ENCODE peak calls at places on chromosome X, in ten cellular contexts. One of them, this sample, is unnamed.
A peak's percentile ranks its signal among the peaks of the same experiment; 100 is the strongest.

GRCh38 chrX:129540725-129541184 is 696 bp downstream of the OCRL start:
- DNase-seq in pancreas: no peak
- DNase-seq in dorsolateral prefrontal cortex: peak; percentile 10
- DNase-seq in mucosa of descending colon: peak; percentile 60
- DNase-seq in ascending aorta: no peak
- DNase-seq in foreskin fibroblast: peak; percentile 16
- DNase-seq in kidney epithelial cell: no peak
- DNase-seq in GM12864: no peak
- DNase-seq in OCI-LY7: peak; percentile 12
- DNase-seq in lower lobe of right lung: peak; percentile 39
- DNase-seq in this sample: no peak

GRCh38 chrX:47643926-47644325 is 6.4 kb downstream of the ELK1 start:
- DNase-seq in mucosa of descending colon: no peak
- DNase-seq in dorsolateral prefrontal cortex: no peak
- DNase-seq in kidney epithelial cell: no peak
- DNase-seq in lower lobe of right lung: no peak
- DNase-seq in ascending aorta: no peak
- DNase-seq in GM12864: no peak
- DNase-seq in OCI-LY7: no peak
- DNase-seq in pancreas: no peak
- DNase-seq in foreskin fibroblast: peak; percentile 51
- DNase-seq in this sample: no peak

GRCh38 chrX:100413231-100413630 is 3.2 kb upstream of the PCDH19 start:
- DNase-seq in foreskin fibroblast: peak; percentile 64
- DNase-seq in OCI-LY7: peak; percentile 38
- DNase-seq in lower lobe of right lung: no peak
- DNase-seq in GM12864: peak; percentile 2
- DNase-seq in kidney epithelial cell: no peak
- DNase-seq in pancreas: peak; percentile 38
- DNase-seq in ascending aorta: no peak
- DNase-seq in dorsolateral prefrontal cortex: no peak
- DNase-seq in mucosa of descending colon: no peak
- DNase-seq in this sample: peak; percentile 5

GRCh38 chrX:122880952-122881351 is 303.1 kb upstream of the GRIA3 start:
- DNase-seq in foreskin fibroblast: no peak
- DNase-seq in OCI-LY7: no peak
- DNase-seq in lower lobe of right lung: no peak
- DNase-seq in pancreas: no peak
- DNase-seq in mucosa of descending colon: no peak
- DNase-seq in ascending aorta: no peak
- DNase-seq in dorsolateral prefrontal cortex: no peak
- DNase-seq in kidney epithelial cell: no peak
- DNase-seq in GM12864: no peak
- DNase-seq in this sample: no peak

GRCh38 chrX:5113128-5113527 is 1115.5 kb downstream of the NLGN4X start:
- DNase-seq in GM12864: no peak
- DNase-seq in dorsolateral prefrontal cortex: no peak
- DNase-seq in ascending aorta: no peak
- DNase-seq in mucosa of descending colon: no peak
- DNase-seq in OCI-LY7: peak; percentile 52
- DNase-seq in foreskin fibroblast: peak; percentile 6
- DNase-seq in lower lobe of right lung: no peak
- DNase-seq in kidney epithelial cell: no peak
- DNase-seq in pancreas: no peak
- DNase-seq in this sample: peak; percentile 2

GRCh38 chrX:146602246-146602645 is 207.3 kb upstream of the CXorf51B start:
- DNase-seq in lower lobe of right lung: no peak
- DNase-seq in dorsolateral prefrontal cortex: no peak
- DNase-seq in pancreas: no peak
- DNase-seq in kidney epithelial cell: no peak
- DNase-seq in mucosa of descending colon: no peak
- DNase-seq in GM12864: no peak
- DNase-seq in OCI-LY7: no peak
- DNase-seq in foreskin fibroblast: no peak
- DNase-seq in ascending aorta: no peak
- DNase-seq in this sample: no peak

GRCh38 chrX:108134724-108135123 is 43.1 kb downstream of the ATG4A start:
- DNase-seq in OCI-LY7: no peak
- DNase-seq in ascending aorta: no peak
- DNase-seq in mucosa of descending colon: no peak
- DNase-seq in kidney epithelial cell: no peak
- DNase-seq in lower lobe of right lung: no peak
- DNase-seq in pancreas: no peak
- DNase-seq in foreskin fibroblast: no peak
- DNase-seq in dorsolateral prefrontal cortex: no peak
- DNase-seq in GM12864: no peak
- DNase-seq in this sample: no peak

GRCh38 chrX:153349952-153350351 is 16.0 kb downstream of the ZNF275 start:
- DNase-seq in pancreas: no peak
- DNase-seq in dorsolateral prefrontal cortex: no peak
- DNase-seq in lower lobe of right lung: no peak
- DNase-seq in foreskin fibroblast: no peak
- DNase-seq in mucosa of descending colon: no peak
- DNase-seq in GM12864: no peak
- DNase-seq in ascending aorta: no peak
- DNase-seq in kidney epithelial cell: no peak
- DNase-seq in OCI-LY7: no peak
- DNase-seq in this sample: no peak

GRCh38 chrX:17635231-17635630 is 102.1 kb upstream of the SCML1 start:
- DNase-seq in mucosa of descending colon: peak; percentile 41
- DNase-seq in foreskin fibroblast: no peak
- DNase-seq in kidney epithelial cell: no peak
- DNase-seq in GM12864: no peak
- DNase-seq in lower lobe of right lung: no peak
- DNase-seq in ascending aorta: no peak
- DNase-seq in OCI-LY7: no peak
- DNase-seq in pancreas: no peak
- DNase-seq in dorsolateral prefrontal cortex: no peak
- DNase-seq in this sample: peak; percentile 92

GRCh38 chrX:349196-349595 is 30.6 kb upstream of the GTPBP6 start:
- DNase-seq in pancreas: no peak
- DNase-seq in dorsolateral prefrontal cortex: no peak
- DNase-seq in ascending aorta: no peak
- DNase-seq in GM12864: no peak
- DNase-seq in foreskin fibroblast: no peak
- DNase-seq in OCI-LY7: no peak
- DNase-seq in kidney epithelial cell: no peak
- DNase-seq in lower lobe of right lung: no peak
- DNase-seq in mucosa of descending colon: no peak
- DNase-seq in this sample: no peak

GRCh38 chrX:133598596-133599334 is 183.5 kb upstream of the GPC4 start:
- DNase-seq in foreskin fibroblast: no peak
- DNase-seq in mucosa of descending colon: no peak
- DNase-seq in pancreas: no peak
- DNase-seq in lower lobe of right lung: no peak
- DNase-seq in dorsolateral prefrontal cortex: no peak
- DNase-seq in GM12864: no peak
- DNase-seq in OCI-LY7: no peak
- DNase-seq in kidney epithelial cell: no peak
- DNase-seq in ascending aorta: no peak
- DNase-seq in this sample: no peak

GRCh38 chrX:52341493-52341892 is 27.3 kb upstream of the XAGE2 start:
- DNase-seq in pancreas: no peak
- DNase-seq in lower lobe of right lung: no peak
- DNase-seq in foreskin fibroblast: peak; percentile 10
- DNase-seq in ascending aorta: no peak
- DNase-seq in OCI-LY7: no peak
- DNase-seq in GM12864: no peak
- DNase-seq in mucosa of descending colon: no peak
- DNase-seq in kidney epithelial cell: no peak
- DNase-seq in dorsolateral prefrontal cortex: no peak
- DNase-seq in this sample: no peak

GRCh38 chrX:30887721-30888120 is 1.3 kb downstream of the TAB3 start:
- DNase-seq in GM12864: no peak
- DNase-seq in lower lobe of right lung: no peak
- DNase-seq in OCI-LY7: no peak
- DNase-seq in kidney epithelial cell: no peak
- DNase-seq in dorsolateral prefrontal cortex: no peak
- DNase-seq in ascending aorta: no peak
- DNase-seq in pancreas: no peak
- DNase-seq in foreskin fibroblast: no peak
- DNase-seq in mucosa of descending colon: no peak
- DNase-seq in this sample: no peak

GRCh38 chrX:129653985-129654651 is 638 bp downstream of the APLN start:
- DNase-seq in dorsolateral prefrontal cortex: peak; percentile 24
- DNase-seq in OCI-LY7: no peak
- DNase-seq in foreskin fibroblast: no peak
- DNase-seq in GM12864: no peak
- DNase-seq in mucosa of descending colon: peak; percentile 52
- DNase-seq in pancreas: no peak
- DNase-seq in ascending aorta: no peak
- DNase-seq in lower lobe of right lung: no peak
- DNase-seq in kidney epithelial cell: no peak
- DNase-seq in this sample: no peak

GRCh38 chrX:23616361-23616760 is 50.9 kb upstream of the PRDX4 start:
- DNase-seq in mucosa of descending colon: no peak
- DNase-seq in dorsolateral prefrontal cortex: no peak
- DNase-seq in kidney epithelial cell: no peak
- DNase-seq in ascending aorta: no peak
- DNase-seq in foreskin fibroblast: peak; percentile 48
- DNase-seq in OCI-LY7: peak; percentile 11
- DNase-seq in pancreas: no peak
- DNase-seq in GM12864: no peak
- DNase-seq in lower lobe of right lung: no peak
- DNase-seq in this sample: no peak

GRCh38 chrX:40054793-40055192 is 43.0 kb downstream of the BCOR start:
- DNase-seq in ascending aorta: no peak
- DNase-seq in foreskin fibroblast: no peak
- DNase-seq in GM12864: no peak
- DNase-seq in kidney epithelial cell: no peak
- DNase-seq in OCI-LY7: no peak
- DNase-seq in dorsolateral prefrontal cortex: no peak
- DNase-seq in lower lobe of right lung: no peak
- DNase-seq in pancreas: no peak
- DNase-seq in mucosa of descending colon: no peak
- DNase-seq in this sample: no peak

GRCh38 chrX:40050532-40050931 is 47.2 kb downstream of the BCOR start:
- DNase-seq in lower lobe of right lung: no peak
- DNase-seq in OCI-LY7: peak; percentile 17
- DNase-seq in mucosa of descending colon: no peak
- DNase-seq in pancreas: no peak
- DNase-seq in dorsolateral prefrontal cortex: no peak
- DNase-seq in GM12864: no peak
- DNase-seq in ascending aorta: no peak
- DNase-seq in foreskin fibroblast: no peak
- DNase-seq in kidney epithelial cell: no peak
- DNase-seq in this sample: no peak

GRCh38 chrX:40047485-40047884 is 50.3 kb downstream of the BCOR start:
- DNase-seq in pancreas: no peak
- DNase-seq in ascending aorta: no peak
- DNase-seq in GM12864: no peak
- DNase-seq in mucosa of descending colon: no peak
- DNase-seq in lower lobe of right lung: no peak
- DNase-seq in OCI-LY7: no peak
- DNase-seq in kidney epithelial cell: no peak
- DNase-seq in dorsolateral prefrontal cortex: no peak
- DNase-seq in foreskin fibroblast: no peak
- DNase-seq in this sample: no peak

GRCh38 chrX:40049084-40049641 is 48.6 kb downstream of the BCOR start:
- DNase-seq in mucosa of descending colon: no peak
- DNase-seq in pancreas: no peak
- DNase-seq in dorsolateral prefrontal cortex: no peak
- DNase-seq in lower lobe of right lung: no peak
- DNase-seq in GM12864: no peak
- DNase-seq in OCI-LY7: no peak
- DNase-seq in foreskin fibroblast: no peak
- DNase-seq in ascending aorta: no peak
- DNase-seq in kidney epithelial cell: no peak
- DNase-seq in this sample: no peak
- H3K4me3 ChIP-seq in mucosa of descending colon: no peak overlapping the region
- H3K4me3 ChIP-seq in pancreas: no peak overlapping the region
- H3K4me3 ChIP-seq in dorsolateral prefrontal cortex: no peak overlapping the region
- H3K4me3 ChIP-seq in lower lobe of right lung: no peak overlapping the region
- H3K4me3 ChIP-seq in GM12864: no peak overlapping the region
- H3K4me3 ChIP-seq in OCI-LY7: no peak overlapping the region
- H3K4me3 ChIP-seq in foreskin fibroblast: no peak overlapping the region
- H3K4me3 ChIP-seq in ascending aorta: no peak overlapping the region
- H3K4me3 ChIP-seq in kidney epithelial cell: no peak overlapping the region
- H3K4me3 ChIP-seq in this sample: no peak overlapping the region

DNA sequence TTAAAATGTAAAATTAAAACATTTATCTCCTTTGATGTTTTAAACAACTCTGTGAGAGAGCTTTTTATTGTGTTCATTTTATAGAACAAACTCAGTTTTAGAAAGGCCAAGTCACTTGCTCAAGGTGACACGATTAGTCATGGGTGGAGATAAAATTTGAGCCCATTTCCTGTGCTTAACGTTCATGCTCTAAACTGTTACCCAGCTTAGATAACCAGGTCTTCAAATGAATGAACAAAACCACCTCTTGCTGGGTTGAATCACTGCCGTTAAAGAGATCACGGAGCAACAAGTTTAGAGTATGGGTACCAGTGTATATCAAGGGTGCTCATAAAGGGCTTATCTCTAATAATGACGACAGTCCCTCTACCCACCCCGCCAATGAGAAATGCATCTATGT is 10.2 kb upstream of the CASK start:
- DNase-seq in pancreas: no peak
- DNase-seq in mucosa of descending colon: no peak
- DNase-seq in OCI-LY7: no peak
- DNase-seq in lower lobe of right lung: no peak
- DNase-seq in dorsolateral prefrontal cortex: no peak
- DNase-seq in GM12864: no peak
- DNase-seq in ascending aorta: no peak
- DNase-seq in kidney epithelial cell: no peak
- DNase-seq in foreskin fibroblast: no peak
- DNase-seq in this sample: no peak
- TF ChIP-seq CTCF in pancreas: no peak
- TF ChIP-seq CTCF in mucosa of descending colon: no peak
- TF ChIP-seq CTCF in OCI-LY7: no peak
- TF ChIP-seq CTCF in lower lobe of right lung: no peak
- TF ChIP-seq CTCF in dorsolateral prefrontal cortex: no peak
- TF ChIP-seq CTCF in GM12864: no peak
- TF ChIP-seq CTCF in ascending aorta: no peak
- TF ChIP-seq CTCF in kidney epithelial cell: no peak
- TF ChIP-seq CTCF in foreskin fibroblast: no peak
- TF ChIP-seq CTCF in this sample: no peak

DNA sequence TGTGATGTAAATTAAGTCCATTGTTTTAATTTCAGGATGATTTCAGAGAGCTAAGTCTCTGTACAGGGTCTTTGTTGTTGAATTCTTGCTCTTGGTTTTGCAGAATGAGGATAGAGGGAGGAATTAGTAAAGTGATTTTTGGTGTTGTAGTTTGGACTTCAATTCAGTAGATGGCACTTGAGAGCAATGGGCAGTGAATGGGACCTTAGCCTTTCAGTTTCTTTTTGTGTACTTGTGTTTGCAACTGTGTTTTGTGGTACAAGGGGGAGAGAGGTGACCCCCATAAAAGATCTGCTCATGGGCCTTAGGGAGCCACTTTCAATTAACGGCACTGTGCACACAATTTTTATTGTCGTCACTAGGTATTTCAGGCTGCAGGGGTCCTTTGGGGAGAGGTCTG is 340.0 kb downstream of the DCAF12L2 start:
- DNase-seq in dorsolateral prefrontal cortex: no peak
- DNase-seq in foreskin fibroblast: no peak
- DNase-seq in kidney epithelial cell: no peak
- DNase-seq in mucosa of descending colon: no peak
- DNase-seq in OCI-LY7: no peak
- DNase-seq in GM12864: no peak
- DNase-seq in ascending aorta: no peak
- DNase-seq in lower lobe of right lung: no peak
- DNase-seq in pancreas: no peak
- DNase-seq in this sample: no peak
- H3K4me3 ChIP-seq in dorsolateral prefrontal cortex: no peak overlapping the region
- H3K4me3 ChIP-seq in foreskin fibroblast: no peak overlapping the region
- H3K4me3 ChIP-seq in kidney epithelial cell: no peak overlapping the region
- H3K4me3 ChIP-seq in mucosa of descending colon: no peak overlapping the region
- H3K4me3 ChIP-seq in OCI-LY7: no peak overlapping the region
- H3K4me3 ChIP-seq in GM12864: no peak overlapping the region
- H3K4me3 ChIP-seq in ascending aorta: no peak overlapping the region
- H3K4me3 ChIP-seq in lower lobe of right lung: no peak overlapping the region
- H3K4me3 ChIP-seq in pancreas: no peak overlapping the region
- H3K4me3 ChIP-seq in this sample: no peak overlapping the region

GRCh38 chrX:124260845-124261244 is 71.6 kb upstream of the TEX13D start:
- DNase-seq in ascending aorta: no peak
- DNase-seq in kidney epithelial cell: no peak
- DNase-seq in GM12864: no peak
- DNase-seq in foreskin fibroblast: no peak
- DNase-seq in mucosa of descending colon: no peak
- DNase-seq in dorsolateral prefrontal cortex: no peak
- DNase-seq in OCI-LY7: no peak
- DNase-seq in pancreas: no peak
- DNase-seq in lower lobe of right lung: no peak
- DNase-seq in this sample: no peak
- TF ChIP-seq CTCF in ascending aorta: no peak
- TF ChIP-seq CTCF in kidney epithelial cell: no peak
- TF ChIP-seq CTCF in GM12864: no peak
- TF ChIP-seq CTCF in foreskin fibroblast: no peak
- TF ChIP-seq CTCF in mucosa of descending colon: no peak
- TF ChIP-seq CTCF in dorsolateral prefrontal cortex: no peak
- TF ChIP-seq CTCF in OCI-LY7: no peak
- TF ChIP-seq CTCF in pancreas: no peak
- TF ChIP-seq CTCF in lower lobe of right lung: no peak
- TF ChIP-seq CTCF in this sample: no peak

This sample was measured in retinal pigment epithelial cell.